ENCODE peak calls at places on chromosomes 11 and 22, in four cellular contexts. S is PC-3, H is astrocyte, E is hepatocyte. O is an unnamed sample.

GRCh38 chr11:24509114-24509513 is 12.3 kb downstream of the LUZP2 start:
- DNase-seq in E (no peak), S (peak; percentile 44), H (no peak), O (peak; percentile 10)

GRCh38 chr22:43731986-43732385 is 80.1 kb downstream of the EFCAB6 start:
- DNase-seq in E (no peak), S (no peak), H (no peak), O (peak; percentile 27)

GRCh38 chr22:37054600-37055365 is 3.2 kb downstream of the KCTD17 start:
- DNase-seq in H (no peak), E (no peak), S (no peak), O (no peak)

GRCh38 chr11:118106789-118107335 is 20.1 kb upstream of the SMIM35 start:
- DNase-seq in S (peak; percentile 58), E (no peak), H (no peak), O (peak; percentile 41)

GRCh38 chr11:111388431-111388830 is 9.4 kb upstream of the POU2AF1 start:
- DNase-seq in S (no peak), H (peak; percentile 10), E (no peak), O (no peak)

GRCh38 chr11:45182902-45183301 is 36.5 kb downstream of the PRDM11 start:
- DNase-seq in E (no peak), S (peak; percentile 48), H (no peak), O (peak; percentile 63)

GRCh38 chr22:26585104-26585790 is 4.7 kb downstream of the TPST2 start:
- DNase-seq in E (peak; percentile 62), S (peak; percentile 81), H (peak; percentile 72), O (peak; percentile 93)

GRCh38 chr11:60357771-60358170 is 20.6 kb upstream of the MS4A7 start:
- DNase-seq in H (no peak), S (no peak), E (no peak), O (no peak)

GRCh38 chr11:4064278-4064955 is 30.2 kb upstream of the RRM1 start:
- DNase-seq in E (no peak), H (no peak), S (no peak), O (no peak)

GRCh38 chr11:100709233-100709999 is 22.3 kb downstream of the ARHGAP42 start:
- DNase-seq in H (peak; percentile 49), S (peak; percentile 65), E (no peak), O (peak; percentile 5)

GRCh38 chr11:5865826-5866225 is 8.3 kb upstream of the OR52E8 start:
- DNase-seq in H (no peak), E (no peak), S (no peak), O (no peak)

GRCh38 chr11:61773356-61773755 is 19.0 kb downstream of the TMEM258 start:
- DNase-seq in S (no peak), H (no peak), E (peak; percentile 68), O (no peak)

GRCh38 chr22:31363885-31364284 is 17.7 kb upstream of the PATZ1 start:
- DNase-seq in H (no peak), E (no peak), S (no peak), O (no peak)

GRCh38 chr22:40044870-40045834 is 50.4 kb downstream of the FAM83F start:
- DNase-seq in H (peak; percentile 6), E (peak; percentile 80), S (peak; percentile 30), O (peak; percentile 60)

GRCh38 chr22:47540011-47540410 is 777.6 kb downstream of the TBC1D22A start:
- DNase-seq in E (no peak), S (no peak), H (no peak), O (no peak)

GRCh38 chr22:32579533-32580220 is 105.1 kb downstream of the FBXO7 start:
- DNase-seq in H (peak; percentile 72), E (no peak), S (no peak), O (peak; percentile 50)

GRCh38 chr11:126477526-126478275 is 122.2 kb downstream of the ST3GAL4 start:
- DNase-seq in E (no peak), H (no peak), S (no peak), O (no peak)

GRCh38 chr11:3674189-3674588 is 3.0 kb upstream of the CHRNA10 start:
- DNase-seq in H (peak; percentile 89), E (no peak), S (peak; percentile 89), O (peak; percentile 64)

GRCh38 chr11:86219291-86220193 is 25.0 kb upstream of the EED start:
- DNase-seq in E (no peak), H (no peak), S (no peak), O (no peak)

GRCh38 chr11:48087974-48088681 is 107.8 kb downstream of the PTPRJ start:
- DNase-seq in E (no peak), H (no peak), S (no peak), O (no peak)

DNA sequence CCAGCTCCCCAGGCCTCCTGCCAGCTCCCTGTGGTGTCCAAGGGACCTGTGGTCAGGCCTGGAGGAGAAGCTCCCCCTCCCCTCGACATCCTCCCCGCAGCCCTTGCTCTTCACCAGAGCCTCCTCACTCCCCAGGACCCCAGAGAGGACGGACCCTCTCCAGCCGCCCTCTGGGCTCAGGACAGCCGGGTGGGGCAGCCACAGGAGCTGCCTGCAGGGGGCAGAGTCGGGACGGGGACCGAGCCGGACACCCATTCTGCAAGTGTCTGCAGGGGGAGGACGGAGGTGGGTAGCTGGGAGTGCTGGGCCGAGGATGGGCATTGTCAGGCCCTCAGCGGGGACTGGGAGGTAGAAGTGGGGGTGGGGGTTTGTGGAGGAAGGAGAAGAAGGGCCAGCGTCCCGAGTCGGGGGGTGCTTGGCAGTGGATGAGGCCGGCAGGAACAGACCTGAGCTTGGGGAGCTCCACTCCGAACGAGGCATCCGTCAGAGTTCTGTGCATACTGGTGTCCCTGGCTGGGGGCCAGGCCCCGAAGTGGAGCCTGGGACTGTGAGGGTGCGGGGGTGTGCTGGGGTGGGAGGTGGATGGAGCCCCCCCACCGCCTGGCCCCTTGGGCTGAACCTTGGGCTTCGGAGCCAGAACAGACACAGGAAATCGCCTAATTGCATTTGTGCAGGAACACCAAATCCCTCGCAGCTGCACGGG is 15.2 kb downstream of the PRR33 start:
- DNase-seq in H (no peak), E (peak; percentile 79), S (peak; percentile 46), O (peak; percentile 57)
- H2AFZ ChIP-seq in H (peak overlapping the region; percentile 34), E (no peak overlapping the region), S (no peak overlapping the region), O (no peak overlapping the region)

GRCh38 chr11:66290332-66290629 is 1.3 kb upstream of the YIF1A start:
- DNase-seq in S (no peak), H (no peak), E (no peak), O (no peak)
- H2AFZ ChIP-seq in S (no peak overlapping the region), H (no peak overlapping the region), E (no peak overlapping the region), O (no peak overlapping the region)

GRCh38 chr22:46263208-46263575 is at the start of gene PKDREJ:
- DNase-seq in H (no peak), E (no peak), S (no peak), O (no peak)
- H2AFZ ChIP-seq in H (peak within 1 kb of the TSS; percentile 51), E (no peak within 1 kb of the TSS), S (no peak within 1 kb of the TSS), O (peak within 1 kb of the TSS; percentile 56)

GRCh38 chr11:67102664-67103063 is 16.4 kb upstream of the KDM2A start:
- DNase-seq in S (no peak), H (no peak), E (no peak), O (no peak)
- H2AFZ ChIP-seq in S (no peak overlapping the region), H (no peak overlapping the region), E (no peak overlapping the region), O (no peak overlapping the region)

DNA sequence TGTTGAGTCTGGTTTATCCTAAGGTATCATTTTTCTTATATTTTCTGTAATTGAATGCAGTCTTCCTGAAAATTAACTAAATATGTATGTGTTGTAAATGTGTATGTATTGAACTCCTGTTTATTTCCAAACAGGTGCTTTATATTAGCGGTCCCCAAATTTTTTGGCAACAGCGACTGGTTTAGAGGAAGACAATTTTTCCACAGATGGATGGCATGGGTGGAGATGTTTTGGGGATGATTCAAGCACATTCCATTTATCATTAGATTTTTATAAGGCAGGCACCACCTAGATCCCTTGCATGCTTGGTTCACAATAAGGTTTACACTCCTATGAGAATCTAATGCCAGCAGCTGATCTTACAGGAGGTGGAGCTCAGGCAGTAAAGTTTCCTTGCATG is 210.5 kb upstream of the ANO3 start:
- DNase-seq in E (no peak), H (no peak), S (no peak), O (peak; percentile 2)
- H2AFZ ChIP-seq in E (no peak overlapping the region), H (no peak overlapping the region), S (no peak overlapping the region), O (no peak overlapping the region)

GRCh38 chr11:36167073-36167472 is 122.2 kb downstream of the COMMD9 start:
- DNase-seq in H (no peak), S (no peak), E (no peak), O (no peak)

GRCh38 chr11:36167729-36168128 is 121.5 kb downstream of the COMMD9 start:
- DNase-seq in E (no peak), H (no peak), S (no peak), O (no peak)

GRCh38 chr11:36162909-36163434 is 126.3 kb downstream of the COMMD9 start:
- DNase-seq in H (no peak), E (no peak), S (no peak), O (no peak)

GRCh38 chr11:36164522-36165250 is 124.5 kb downstream of the COMMD9 start:
- DNase-seq in S (peak; percentile 83), H (no peak), E (no peak), O (peak; percentile 37)

DNA sequence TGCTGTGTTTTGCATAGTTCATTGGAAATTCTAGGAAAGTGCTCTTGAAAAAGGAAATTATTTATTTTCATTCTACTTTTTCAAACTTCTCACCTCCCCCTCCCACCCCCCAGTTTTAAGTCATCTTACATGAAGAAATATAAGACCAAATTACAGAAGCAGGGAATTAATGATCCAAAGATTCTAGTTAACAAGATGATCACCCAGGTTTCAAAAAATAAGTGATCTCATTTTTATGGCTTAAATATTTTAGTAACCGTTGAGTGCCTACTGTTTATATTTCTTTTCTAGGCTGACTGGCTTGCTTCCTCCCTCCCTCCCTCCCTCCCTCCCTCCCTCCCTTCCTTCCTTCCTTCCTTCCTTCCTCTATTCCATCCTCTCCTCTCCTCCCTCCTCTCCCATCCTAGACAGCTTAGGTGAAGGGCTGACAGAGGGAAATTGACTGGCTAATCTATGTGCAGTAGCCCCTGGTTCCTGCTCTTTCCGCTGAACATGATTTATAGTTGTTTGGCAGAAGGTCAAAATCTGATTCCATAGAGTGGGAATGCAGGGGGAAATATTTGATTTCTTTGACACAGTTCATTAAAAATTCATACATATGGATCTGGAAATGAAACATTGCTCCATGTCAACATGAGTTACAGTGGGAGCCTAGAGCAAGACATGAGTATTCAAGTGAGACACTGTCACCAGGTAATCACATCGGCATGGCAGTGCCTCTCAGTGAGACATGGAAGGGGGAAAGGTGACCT is 123.4 kb downstream of the COMMD9 start:
- DNase-seq in H (no peak), S (peak; percentile 86), E (no peak), O (no peak)
- H2AFZ ChIP-seq in H (no peak overlapping the region), S (no peak overlapping the region), E (no peak overlapping the region), O (no peak overlapping the region)

GRCh38 chr11:116189378-116190170 is 583.2 kb downstream of the BUD13 start:
- DNase-seq in S (no peak), H (peak; percentile 2), E (no peak), O (no peak)
- H2AFZ ChIP-seq in S (no peak overlapping the region), H (no peak overlapping the region), E (no peak overlapping the region), O (no peak overlapping the region)

O was measured in GM23248.